ENCODE peak calls at places on chromosomes 5 and 9, in six cellular contexts. K, C, Q, T, G and X are unnamed samples. For H3K9me3, the result is how much of the 10 kb centered on the place peaks cover.

GRCh38 chr5:103473725-103474124 is 88.9 kb downstream of the NUDT12 start:
- DNase-seq in K (no peak), C (no peak), Q (no peak), T (no peak), G (no peak), X (no peak)

GRCh38 chr9:125544988-125545651 is 161.9 kb downstream of the MAPKAP1 start:
- DNase-seq in K (no peak), C (no peak), Q (peak), T (no peak), G (no peak), X (no peak)

GRCh38 chr9:114701971-114702370 is 20.0 kb upstream of the TEX48 start:
- DNase-seq in K (no peak), C (no peak), Q (no peak), T (no peak), G (no peak), X (no peak)

GRCh38 chr5:115579747-115580173 is 22.5 kb downstream of the TICAM2 start:
- DNase-seq in K (no peak), C (no peak), Q (no peak), T (no peak), G (no peak), X (no peak)

GRCh38 chr9:133760713-133761290 is 22.6 kb upstream of the SARDH start:
- DNase-seq in K (no peak), C (no peak), Q (peak), T (no peak), G (no peak), X (no peak)

GRCh38 chr5:133565993-133566392 is 46.3 kb downstream of the FSTL4 start:
- DNase-seq in K (peak), C (no peak), Q (no peak), T (no peak), G (no peak), X (peak)

GRCh38 chr9:95757026-95757425 is 118.5 kb upstream of the ERCC6L2 start:
- DNase-seq in K (no peak), C (no peak), Q (no peak), T (peak), G (no peak), X (no peak)

GRCh38 chr5:80763211-80763610 is 108.4 kb upstream of the DHFR start:
- DNase-seq in K (no peak), C (no peak), Q (no peak), T (no peak), G (no peak), X (no peak)

GRCh38 chr5:123717139-123717538 is 205.2 kb downstream of the CSNK1G3 start:
- DNase-seq in K (no peak), C (no peak), Q (no peak), T (no peak), G (no peak), X (no peak)

GRCh38 chr9:85228111-85228855 is 513.5 kb downstream of the AGTPBP1 start:
- DNase-seq in K (no peak), C (no peak), Q (no peak), T (no peak), G (no peak), X (no peak)

GRCh38 chr5:127774221-127774620 is 71.0 kb downstream of the CCDC192 start:
- DNase-seq in K (no peak), C (no peak), Q (no peak), T (no peak), G (no peak), X (no peak)

GRCh38 chr5:61966558-61966957 is 339.4 kb upstream of the KIF2A start:
- DNase-seq in K (no peak), C (no peak), Q (no peak), T (no peak), G (no peak), X (no peak)

GRCh38 chr9:137453643-137454081 is 5.5 kb downstream of the NSMF start:
- DNase-seq in K (peak), C (peak), Q (peak), T (peak), G (peak), X (peak)

GRCh38 chr9:19787672-19788071 is 1.2 kb downstream of the SLC24A2 start:
- DNase-seq in K (no peak), C (no peak), Q (no peak), T (no peak), G (no peak), X (no peak)

GRCh38 chr9:135009711-135010362 is 77.6 kb upstream of the OLFM1 start:
- DNase-seq in K (no peak), C (peak), Q (no peak), T (no peak), G (no peak), X (no peak)

GRCh38 chr5:24539625-24540024 is 105.2 kb downstream of the CDH10 start:
- DNase-seq in K (no peak), C (no peak), Q (no peak), T (no peak), G (no peak), X (no peak)

GRCh38 chr5:73448072-73448432 is 525 bp downstream of the FOXD1 start:
- DNase-seq in K (no peak), C (peak), Q (no peak), T (no peak), G (peak), X (no peak)

GRCh38 chr5:67058998-67059746 is 137.4 kb downstream of the CD180 start:
- DNase-seq in K (peak), C (no peak), Q (no peak), T (no peak), G (no peak), X (no peak)

GRCh38 chr9:85162822-85163221 is 493.3 kb downstream of the NTRK2 start:
- DNase-seq in K (no peak), C (no peak), Q (no peak), T (no peak), G (no peak), X (no peak)

GRCh38 chr9:94250456-94250855 is 8.6 kb upstream of the ZNF169 start:
- DNase-seq in K (no peak), C (no peak), Q (no peak), T (no peak), G (no peak), X (no peak)

GRCh38 chr9:136840877-136841645 is 1.2 kb upstream of the AJM1 start:
- DNase-seq in K (peak), C (no peak), Q (no peak), T (no peak), G (peak), X (peak)

GRCh38 chr9:98807070-98807810 is at the start of gene GALNT12:
- DNase-seq in K (peak), C (peak), Q (peak), T (no peak), G (peak), X (no peak)

GRCh38 chr9:133075925-133076324 is 14.1 kb downstream of the CEL start:
- DNase-seq in K (no peak), C (no peak), Q (no peak), T (no peak), G (no peak), X (no peak)

GRCh38 chr5:98248949-98249348 is 524.5 kb upstream of the RGMB start:
- DNase-seq in K (no peak), C (no peak), Q (no peak), T (no peak), G (no peak), X (no peak)

GRCh38 chr5:172055996-172056395 is 49.6 kb upstream of the FBXW11 start:
- DNase-seq in K (no peak), C (no peak), Q (no peak), T (no peak), G (no peak), X (no peak)

GRCh38 chr9:87099383-87099782 is 152.1 kb upstream of the GAS1 start:
- DNase-seq in K (no peak), C (no peak), Q (no peak), T (no peak), G (no peak), X (no peak)

GRCh38 chr5:80408976-80409926 is 1.4 kb downstream of the ZFYVE16 start:
- DNase-seq in K (peak), C (no peak), Q (no peak), T (no peak), G (no peak), X (no peak)

GRCh38 chr9:124011460-124012301 is at the start of gene LHX2:
- DNase-seq in K (peak), C (peak), Q (peak), T (no peak), G (no peak), X (peak)

GRCh38 chr9:38301376-38302106 is 91.0 kb upstream of the ALDH1B1 start:
- DNase-seq in K (no peak), C (no peak), Q (no peak), T (no peak), G (no peak), X (no peak)

GRCh38 chr5:175216991-175217390 is 227.0 kb downstream of the DRD1 start:
- DNase-seq in K (no peak), C (no peak), Q (peak), T (peak), G (no peak), X (no peak)

GRCh38 chr5:180467989-180468731 is 26.0 kb upstream of the CNOT6 start:
- DNase-seq in K (peak), C (no peak), Q (peak), T (no peak), G (no peak), X (no peak)

GRCh38 chr9:107528686-107529085 is 39.1 kb upstream of the KLF4 start:
- DNase-seq in K (no peak), C (no peak), Q (no peak), T (no peak), G (no peak), X (no peak)

GRCh38 chr5:83512051-83512745 is 40.7 kb downstream of the VCAN start:
- DNase-seq in K (no peak), C (no peak), Q (no peak), T (no peak), G (no peak), X (no peak)

GRCh38 chr5:3509290-3509689 is 86.3 kb upstream of the IRX1 start:
- DNase-seq in K (no peak), C (no peak), Q (no peak), T (no peak), G (no peak), X (no peak)

GRCh38 chr9:85743290-85744128 is 1.8 kb upstream of the AGTPBP1 start:
- DNase-seq in K (no peak), C (peak), Q (no peak), T (no peak), G (peak), X (no peak)

GRCh38 chr9:22041792-22042191 is 32.7 kb upstream of the CDKN2B start:
- DNase-seq in K (no peak), C (no peak), Q (no peak), T (peak), G (no peak), X (peak)

DNA sequence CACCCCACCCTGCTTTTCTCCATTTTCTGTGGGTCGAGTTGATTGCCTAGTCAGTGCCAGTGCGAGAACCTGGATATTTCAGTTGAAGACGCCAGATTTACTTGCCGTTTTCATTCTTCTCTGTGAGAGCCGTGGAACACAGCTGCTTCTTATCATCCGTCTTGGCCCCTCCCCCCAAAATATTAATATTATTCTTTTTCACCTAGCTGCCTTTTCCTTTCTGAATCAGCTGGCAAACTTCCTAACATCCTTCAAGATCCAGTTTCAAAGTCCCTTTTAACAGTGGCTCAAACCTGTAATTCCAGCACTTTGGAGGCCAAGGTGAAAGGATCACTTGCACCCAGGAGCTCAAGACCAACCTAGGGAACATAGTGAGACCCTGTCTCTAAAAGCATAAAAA is 117.1 kb upstream of the RASA1 start:
- DNase-seq in K (no peak), C (no peak), Q (no peak), T (no peak), G (no peak), X (no peak)
- TF ChIP-seq CTCF in K (no peak), C (no peak), Q (no peak), T (no peak), G (no peak), X (no peak)

GRCh38 chr5:179124329-179124852 is 64.2 kb downstream of the ZNF354C start:
- DNase-seq in K (no peak), C (no peak), Q (peak), T (no peak), G (no peak), X (no peak)
- H3K9me3 ChIP-seq in K (under half), C (half or more), Q (under half), T (under half), G (under half), X (under half)

GRCh38 chr5:5929231-5929630 is 449.1 kb downstream of the MED10 start:
- DNase-seq in K (no peak), C (no peak), Q (no peak), T (no peak), G (no peak), X (no peak)

GRCh38 chr5:5932824-5933223 is 445.5 kb downstream of the MED10 start:
- DNase-seq in K (no peak), C (no peak), Q (no peak), T (no peak), G (no peak), X (no peak)

DNA sequence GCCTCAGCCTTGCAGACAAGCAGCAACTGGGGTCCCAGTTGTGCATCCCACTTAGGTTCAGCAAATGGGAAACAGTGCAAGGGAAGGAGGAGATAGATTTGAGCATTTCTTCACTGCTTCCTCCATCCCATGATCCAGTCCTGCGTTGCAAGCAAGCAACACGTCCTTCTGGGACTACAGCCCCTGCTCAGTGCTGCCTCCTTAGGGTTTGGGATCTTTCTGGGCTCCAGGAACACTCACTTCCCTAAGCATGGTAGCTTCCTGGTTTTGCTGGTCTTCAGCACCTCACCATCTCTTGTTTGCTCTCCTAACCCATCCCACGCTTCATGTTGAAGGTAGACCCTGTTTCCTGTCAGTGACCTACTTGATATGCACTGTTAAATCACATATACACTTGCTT is 444.7 kb downstream of the MED10 start:
- DNase-seq in K (no peak), C (no peak), Q (no peak), T (no peak), G (no peak), X (no peak)
- TF ChIP-seq CTCF in K (no peak), C (no peak), Q (no peak), T (no peak), G (peak), X (no peak)

GRCh38 chr5:179051784-179052183 is 8.4 kb upstream of the ZNF354C start:
- DNase-seq in K (no peak), C (no peak), Q (no peak), T (no peak), G (no peak), X (no peak)
- H3K9me3 ChIP-seq in K (under half), C (half or more), Q (under half), T (under half), G (under half), X (under half)

GRCh38 chr9:90906316-90907055 is 104.9 kb downstream of the SYK start:
- DNase-seq in K (no peak), C (no peak), Q (no peak), T (no peak), G (no peak), X (no peak)

GRCh38 chr9:90907056-90907445 is 105.4 kb downstream of the SYK start:
- DNase-seq in K (no peak), C (no peak), Q (no peak), T (no peak), G (no peak), X (no peak)

GRCh38 chr9:90903731-90904422 is 102.3 kb downstream of the SYK start:
- DNase-seq in K (no peak), C (no peak), Q (no peak), T (no peak), G (no peak), X (no peak)

GRCh38 chr9:90905822-90906221 is 104.2 kb downstream of the SYK start:
- DNase-seq in K (no peak), C (no peak), Q (no peak), T (no peak), G (no peak), X (no peak)

GRCh38 chr9:90905079-90905478 is 103.5 kb downstream of the SYK start:
- DNase-seq in K (no peak), C (no peak), Q (no peak), T (no peak), G (no peak), X (no peak)
- TF ChIP-seq CTCF in K (no peak), C (no peak), Q (no peak), T (no peak), G (no peak), X (no peak)

GRCh38 chr5:141413540-141414069 is 818 bp downstream of the PCDHGA10 start:
- DNase-seq in K (no peak), C (no peak), Q (no peak), T (no peak), G (no peak), X (no peak)

GRCh38 chr5:141411575-141411974 is 1.2 kb upstream of the PCDHGA10 start:
- DNase-seq in K (no peak), C (no peak), Q (no peak), T (no peak), G (no peak), X (no peak)

GRCh38 chr5:141409598-141410306 is 1.9 kb downstream of the PCDHGB6 start:
- DNase-seq in K (no peak), C (no peak), Q (no peak), T (no peak), G (no peak), X (no peak)

DNA sequence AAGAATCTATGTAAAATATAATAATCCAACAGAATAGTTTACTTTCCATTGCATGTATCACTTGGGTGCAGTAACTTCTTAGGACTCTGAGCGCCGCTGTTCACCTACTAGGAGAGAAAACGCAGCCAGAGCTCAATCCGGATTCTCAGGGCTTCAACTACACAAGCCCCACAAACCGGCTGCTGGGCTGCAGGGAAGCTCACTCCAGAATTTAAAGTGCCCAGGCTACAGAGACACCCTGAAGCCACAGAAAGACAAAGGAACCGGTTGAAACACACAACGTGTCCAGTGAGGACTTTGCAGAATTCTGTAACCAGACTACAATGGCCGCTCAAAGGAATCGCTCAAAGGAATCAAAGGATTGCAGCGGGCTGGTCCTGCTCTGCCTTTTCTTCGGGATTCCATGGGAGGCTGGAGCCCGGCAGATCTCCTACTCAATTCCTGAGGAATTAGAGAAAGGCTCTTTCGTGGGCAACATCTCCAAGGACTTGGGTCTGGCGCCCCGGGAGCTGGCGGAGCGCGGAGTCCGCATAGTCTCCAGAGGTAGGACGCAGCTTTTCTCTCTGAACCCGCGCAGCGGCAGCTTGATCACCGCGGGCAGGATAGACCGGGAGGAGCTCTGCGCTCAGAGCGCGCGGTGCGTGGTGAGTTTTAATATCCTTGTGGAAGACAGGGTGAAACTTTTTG is at the start of gene PCDHGA10:
- DNase-seq in K (peak), C (no peak), Q (peak), T (no peak), G (peak), X (peak)
- H3K9me3 ChIP-seq in K (under half), C (half or more), Q (half or more), T (half or more), G (under half), X (under half)

GRCh38 chr9:89564257-89564878 is 40.4 kb upstream of the GADD45G start:
- DNase-seq in K (peak), C (peak), Q (no peak), T (no peak), G (peak), X (peak)
- TF ChIP-seq CTCF in K (no peak), C (no peak), Q (no peak), T (no peak), G (peak), X (no peak)